ENCODE peak calls at places on chromosomes 11 and 22, in six cellular contexts. H, J, W, F, M and I are unnamed samples.

GRCh38 chr11:120894207-120894989 is 129.5 kb upstream of the TBCEL start:
- DNase-seq in H (peak), F (no peak), W (no peak), M (no peak), J (no peak), I (no peak)

GRCh38 chr22:43884600-43885318 is 7.1 kb downstream of the PNPLA5 start:
- DNase-seq in W (peak), H (peak), F (no peak), J (peak), M (peak), I (no peak)

GRCh38 chr11:134346101-134346975 is 14.6 kb downstream of the GLB1L2 start:
- DNase-seq in M (no peak), F (no peak), J (peak), H (peak), W (no peak), I (no peak)

GRCh38 chr11:34654491-34655334 is 33.8 kb downstream of the EHF start:
- DNase-seq in W (no peak), F (peak), J (no peak), H (no peak), M (no peak), I (peak)

GRCh38 chr11:45603930-45604682 is 61.3 kb downstream of the CHST1 start:
- DNase-seq in J (no peak), W (no peak), M (no peak), H (peak), F (no peak), I (no peak)

GRCh38 chr11:8615633-8616032 is 21.6 kb upstream of the STK33 start:
- DNase-seq in J (no peak), H (no peak), W (no peak), F (no peak), M (no peak), I (no peak)

GRCh38 chr11:113350646-113351045 is 36.3 kb downstream of the TTC12 start:
- DNase-seq in W (no peak), F (peak), H (peak), M (no peak), J (no peak), I (no peak)

GRCh38 chr11:95231881-95232605 is 1.0 kb upstream of the SESN3 start:
- DNase-seq in W (peak), F (peak), J (peak), H (peak), M (peak), I (no peak)

GRCh38 chr22:39256979-39257378 is 12.2 kb upstream of the PDGFB start:
- DNase-seq in M (no peak), H (no peak), F (no peak), W (no peak), J (no peak), I (no peak)

GRCh38 chr11:112082729-112083128 is 3.8 kb downstream of the TIMM8B start:
- DNase-seq in M (no peak), J (no peak), W (no peak), F (no peak), H (no peak), I (no peak)